ENCODE peak calls at places on chromosomes 1 and 21, in ten cellular contexts. H is upper lobe of right lung, U is epithelial cell of esophagus, J is mesothelial cell of epicardium, G is GM23338, P is tibial artery, N is endothelial cell, O is neural crest cell, K is HFF-Myc, D is fibroblast of mammary gland. X is an unnamed sample.

GRCh38 chr1:7845761-7846160 is 7.1 kb downstream of the UTS2 start:
- DNase-seq in G (no peak), U (no peak), O (no peak), J (no peak), K (no peak), N (no peak), D (no peak), P (no peak), H (no peak), X (no peak)

GRCh38 chr1:156838972-156839371 is 19.9 kb downstream of the INSRR start:
- DNase-seq in J (peak), N (peak), G (peak), U (peak), D (peak), P (no peak), H (no peak), K (no peak), O (peak), X (no peak)

GRCh38 chr21:43195131-43196021 is 26.6 kb downstream of the CRYAA start:
- DNase-seq in G (no peak), P (no peak), H (peak), D (peak), U (peak), K (no peak), J (peak), O (no peak), N (no peak), X (peak)

GRCh38 chr1:217456261-217456660 is 174.6 kb downstream of the GPATCH2 start:
- DNase-seq in D (no peak), N (no peak), U (no peak), O (no peak), G (no peak), P (no peak), J (no peak), H (no peak), K (no peak), X (no peak)

GRCh38 chr1:225846331-225847310 is 35.6 kb downstream of the TMEM63A start:
- DNase-seq in J (no peak), D (no peak), N (no peak), U (no peak), O (no peak), K (no peak), H (no peak), G (no peak), P (no peak), X (no peak)

GRCh38 chr1:30195424-30196134 is 527.8 kb downstream of the MATN1 start:
- DNase-seq in J (no peak), D (no peak), U (no peak), O (no peak), P (no peak), N (no peak), H (no peak), G (no peak), K (no peak), X (peak)

GRCh38 chr1:50977575-50978143 is 7.6 kb downstream of the CDKN2C start:
- DNase-seq in O (peak), J (peak), D (no peak), U (peak), N (peak), G (peak), K (no peak), P (peak), H (peak), X (no peak)

GRCh38 chr1:161117681-161118581 is at the start of the genes NIT1 and PFDN2:
- DNase-seq in P (peak), N (peak), U (peak), H (peak), G (peak), K (no peak), J (peak), O (peak), D (peak), X (peak)

GRCh38 chr1:38004284-38005101 is 821 bp downstream of the FHL3 start:
- DNase-seq in O (no peak), D (peak), K (no peak), J (no peak), P (peak), H (peak), U (no peak), N (no peak), G (no peak), X (no peak)

GRCh38 chr1:21594935-21595897 is 73.9 kb downstream of the RAP1GAP start:
- DNase-seq in H (peak), U (peak), N (peak), P (peak), K (peak), J (no peak), D (peak), O (peak), G (peak), X (no peak)

GRCh38 chr1:179599623-179600249 is 8.1 kb downstream of the TDRD5 start:
- DNase-seq in K (peak), J (no peak), U (peak), G (peak), N (peak), H (no peak), O (peak), D (peak), P (no peak), X (no peak)

GRCh38 chr1:91553196-91553595 is 52.5 kb downstream of the CDC7 start:
- DNase-seq in N (no peak), U (peak), P (peak), H (no peak), G (no peak), J (no peak), K (no peak), O (peak), D (peak), X (no peak)

GRCh38 chr1:158112994-158113758 is 67.5 kb upstream of the CD1D start:
- DNase-seq in H (no peak), U (peak), K (no peak), D (peak), O (peak), G (peak), N (peak), J (peak), P (no peak), X (no peak)

GRCh38 chr1:154837679-154838171 is 32.4 kb downstream of the KCNN3 start:
- DNase-seq in N (no peak), K (no peak), G (no peak), J (no peak), P (no peak), U (no peak), D (no peak), H (peak), O (no peak), X (no peak)

GRCh38 chr1:25541425-25541824 is 2.0 kb upstream of the LDLRAP1 start:
- DNase-seq in K (no peak), P (no peak), D (no peak), J (no peak), H (no peak), G (no peak), U (no peak), N (no peak), O (no peak), X (no peak)

GRCh38 chr1:29920784-29921183 is 684.5 kb downstream of the PTPRU start:
- DNase-seq in D (no peak), K (no peak), J (no peak), G (no peak), N (no peak), O (no peak), P (no peak), H (no peak), U (no peak), X (no peak)

GRCh38 chr1:67966001-67966665 is 84.3 kb downstream of the DIRAS3 start:
- DNase-seq in G (no peak), O (no peak), K (no peak), P (no peak), U (no peak), J (no peak), H (no peak), D (no peak), N (no peak), X (no peak)

GRCh38 chr1:230820568-230820967 is 47.8 kb downstream of the C1orf198 start:
- DNase-seq in O (no peak), D (no peak), P (no peak), K (no peak), G (no peak), U (no peak), H (no peak), N (no peak), J (no peak), X (no peak)

GRCh38 chr1:43618521-43619313 is 31.2 kb upstream of the KDM4A start:
- DNase-seq in P (no peak), K (no peak), J (no peak), D (no peak), G (no peak), O (no peak), U (no peak), H (no peak), N (no peak), X (no peak)

GRCh38 chr21:43972850-43973633 is 39.1 kb upstream of the TRAPPC10 start:
- DNase-seq in P (no peak), J (no peak), U (no peak), K (no peak), D (no peak), H (no peak), N (no peak), G (no peak), O (no peak), X (no peak)

GRCh38 chr1:87757700-87758099 is 429.0 kb downstream of the LMO4 start:
- DNase-seq in H (no peak), N (no peak), D (peak), K (no peak), P (peak), U (no peak), O (no peak), G (no peak), J (no peak), X (no peak)

GRCh38 chr1:111204211-111204883 is 3.9 kb upstream of the DENND2D start:
- DNase-seq in N (no peak), J (no peak), G (no peak), P (no peak), O (no peak), D (no peak), H (peak), K (no peak), U (peak), X (peak)

GRCh38 chr1:5001466-5001865 is 347.1 kb downstream of the AJAP1 start:
- DNase-seq in N (peak), O (peak), J (no peak), U (no peak), H (no peak), D (no peak), G (no peak), K (no peak), P (no peak), X (peak)

GRCh38 chr1:189206617-189207016 is 1271.0 kb downstream of the BRINP3 start:
- DNase-seq in G (no peak), J (no peak), K (no peak), D (no peak), U (no peak), N (no peak), O (no peak), H (no peak), P (no peak), X (no peak)

GRCh38 chr1:187451238-187451637 is 622.5 kb downstream of the PLA2G4A start:
- DNase-seq in J (no peak), K (no peak), N (no peak), D (no peak), O (no peak), H (no peak), G (no peak), U (no peak), P (no peak), X (no peak)

GRCh38 chr1:235067396-235068154 is 61.1 kb downstream of the TOMM20 start:
- DNase-seq in O (no peak), U (peak), P (peak), J (no peak), K (peak), H (peak), N (no peak), G (no peak), D (peak), X (peak)

GRCh38 chr1:109769335-109770078 is 5.8 kb upstream of the EPS8L3 start:
- DNase-seq in H (peak), P (no peak), O (no peak), K (no peak), J (no peak), G (no peak), N (no peak), D (peak), U (peak), X (no peak)

GRCh38 chr1:205541161-205541886 is 36.9 kb downstream of the CDK18 start:
- DNase-seq in O (no peak), D (no peak), P (no peak), K (no peak), J (no peak), H (no peak), G (no peak), N (no peak), U (no peak), X (peak)

GRCh38 chr21:45836268-45836655 is 145.3 kb upstream of the COL6A1 start:
- DNase-seq in H (no peak), G (no peak), N (no peak), J (no peak), U (no peak), D (no peak), O (no peak), K (no peak), P (no peak), X (no peak)

GRCh38 chr1:50930193-50930592 is 29.9 kb downstream of the FAF1 start:
- DNase-seq in U (no peak), D (no peak), N (no peak), P (no peak), J (no peak), G (no peak), O (no peak), K (no peak), H (no peak), X (no peak)

GRCh38 chr1:198024782-198025181 is 107.6 kb downstream of the LHX9 start:
- DNase-seq in J (no peak), O (no peak), D (peak), H (no peak), K (no peak), G (no peak), U (peak), P (no peak), N (no peak), X (no peak)

GRCh38 chr1:17844146-17844826 is 89.2 kb downstream of the ACTL8 start:
- DNase-seq in P (no peak), U (no peak), H (no peak), K (no peak), J (no peak), G (no peak), D (peak), O (no peak), N (no peak), X (no peak)

GRCh38 chr1:161085165-161085564 is 4.2 kb downstream of the NECTIN4 start:
- DNase-seq in N (no peak), O (no peak), K (no peak), J (no peak), U (peak), D (peak), P (no peak), H (no peak), G (no peak), X (no peak)

GRCh38 chr21:17257784-17258183 is 255.1 kb upstream of the CXADR start:
- DNase-seq in H (no peak), U (peak), N (no peak), P (no peak), D (peak), G (no peak), J (no peak), K (no peak), O (no peak), X (no peak)

GRCh38 chr21:41726970-41727783 is 39.7 kb downstream of the RIPK4 start:
- DNase-seq in J (no peak), K (peak), G (no peak), U (peak), O (no peak), N (no peak), H (no peak), P (peak), D (peak), X (no peak)

GRCh38 chr1:183783896-183784637 is 20.9 kb upstream of the RGL1 start:
- DNase-seq in O (no peak), U (no peak), J (peak), K (peak), G (no peak), N (no peak), H (no peak), P (peak), D (peak), X (no peak)

GRCh38 chr1:32881871-32882850 is 4.1 kb upstream of the HPCA start:
- DNase-seq in G (no peak), H (no peak), P (no peak), K (no peak), N (no peak), J (no peak), O (no peak), U (no peak), D (no peak), X (no peak)

GRCh38 chr1:40307186-40307585 is 9.9 kb downstream of the COL9A2 start:
- DNase-seq in O (no peak), G (no peak), N (no peak), D (no peak), J (no peak), U (no peak), P (no peak), K (no peak), H (no peak), X (no peak)

GRCh38 chr1:108057536-108057935 is 92.6 kb upstream of the VAV3 start:
- DNase-seq in O (no peak), P (peak), G (peak), D (peak), J (no peak), H (no peak), N (peak), K (no peak), U (peak), X (no peak)

GRCh38 chr21:32795802-32796489 is 24.4 kb upstream of the PAXBP1 start:
- DNase-seq in N (no peak), K (no peak), O (no peak), D (no peak), P (no peak), J (no peak), H (no peak), U (no peak), G (no peak), X (no peak)

GRCh38 chr1:72845342-72845741 is 563.0 kb upstream of the NEGR1 start:
- DNase-seq in G (peak), K (no peak), N (peak), P (no peak), J (no peak), U (no peak), O (no peak), H (no peak), D (peak), X (no peak)
- TF ChIP-seq CTCF in G (peak), K (peak), N (peak), P (no peak), J (no peak), U (no peak), O (peak), H (no peak), D (peak), X (peak)

GRCh38 chr1:203371288-203371687 is 20.4 kb upstream of the FMOD start:
- DNase-seq in D (no peak), G (no peak), U (no peak), K (no peak), O (no peak), H (no peak), J (no peak), P (no peak), N (no peak), X (peak)

GRCh38 chr1:203366476-203366875 is 15.6 kb upstream of the FMOD start:
- DNase-seq in D (no peak), J (no peak), N (no peak), O (no peak), G (no peak), P (no peak), H (no peak), U (no peak), K (no peak), X (no peak)

GRCh38 chr1:203367051-203367450 is 16.1 kb upstream of the FMOD start:
- DNase-seq in H (no peak), K (no peak), P (no peak), O (no peak), G (no peak), U (no peak), D (no peak), N (no peak), J (no peak), X (no peak)

GRCh38 chr1:203369666-203370065 is 18.7 kb upstream of the FMOD start:
- DNase-seq in K (no peak), J (no peak), D (no peak), H (no peak), N (no peak), P (no peak), O (no peak), U (no peak), G (no peak), X (no peak)

GRCh38 chr1:203368624-203369451 is 17.9 kb upstream of the FMOD start:
- DNase-seq in K (peak), G (no peak), U (peak), H (no peak), N (no peak), D (peak), O (no peak), J (no peak), P (peak), X (no peak)
- TF ChIP-seq CTCF in K (peak), G (no peak), U (peak), H (peak), N (no peak), D (peak), O (no peak), J (no peak), P (peak), X (no peak)

GRCh38 chr1:244864253-244865027 is at the start of gene HNRNPU:
- DNase-seq in N (peak), H (peak), U (peak), P (peak), J (peak), K (peak), D (peak), O (peak), G (peak), X (peak)
- TF ChIP-seq CTCF in N (peak), H (peak), U (no peak), P (peak), J (peak), K (peak), D (peak), O (peak), G (peak), X (peak)

GRCh38 chr1:232508161-232508661 is 121.7 kb downstream of the SIPA1L2 start:
- DNase-seq in O (no peak), K (no peak), G (peak), U (no peak), N (no peak), J (no peak), P (no peak), D (no peak), H (no peak), X (no peak)
- TF ChIP-seq CTCF in O (no peak), K (no peak), G (peak), U (no peak), N (no peak), J (no peak), P (no peak), D (no peak), H (peak), X (no peak)